ENCODE peak calls at places on chromosomes 11 and 22, in four cellular contexts. T is heart right ventricle; L is CD8-positive, alpha-beta T cell; M is astrocyte of the spinal cord. D is an unnamed sample.

GRCh38 chr11:126766425-126766824 is 234.1 kb downstream of the KIRREL3 start:
- DNase-seq in T (no peak), L (no peak), M (no peak), D (no peak)

GRCh38 chr11:14443642-14444041 is 56.0 kb downstream of the COPB1 start:
- DNase-seq in T (no peak), L (no peak), M (peak; percentile 42), D (no peak)

GRCh38 chr11:95661159-95661558 is 128.4 kb downstream of the FAM76B start:
- DNase-seq in T (no peak), L (no peak), M (no peak), D (no peak)

GRCh38 chr11:68214173-68215086 is 1.3 kb upstream of the KMT5B start:
- DNase-seq in T (peak; percentile 44), L (no peak), M (no peak), D (peak; percentile 65)

GRCh38 chr22:24208012-24208749 is 26.9 kb downstream of the SUSD2 start:
- DNase-seq in T (no peak), L (no peak), M (peak; percentile 98), D (no peak)

GRCh38 chr11:48090174-48090573 is 109.8 kb downstream of the PTPRJ start:
- DNase-seq in T (no peak), L (no peak), M (no peak), D (peak; percentile 45)

GRCh38 chr11:8873966-8874365 is 37.0 kb upstream of the AKIP1 start:
- DNase-seq in T (no peak), L (no peak), M (no peak), D (no peak)

GRCh38 chr22:23716811-23717801 is 26.3 kb downstream of the RGL4 start:
- DNase-seq in T (peak; percentile 90), L (peak; percentile 70), M (peak; percentile 90), D (peak; percentile 38)

GRCh38 chr11:120522736-120523135 is 11.2 kb downstream of the GRIK4 start:
- DNase-seq in T (no peak), L (no peak), M (no peak), D (no peak)

GRCh38 chr11:86919557-86920210 is 35.5 kb downstream of the FZD4 start:
- DNase-seq in T (no peak), L (no peak), M (peak; percentile 83), D (no peak)

GRCh38 chr22:39212721-39213376 is 31.9 kb downstream of the PDGFB start:
- DNase-seq in T (no peak), L (no peak), M (no peak), D (no peak)

GRCh38 chr11:77038825-77039326 is 4.7 kb downstream of the B3GNT6 start:
- DNase-seq in T (no peak), L (no peak), M (no peak), D (no peak)

GRCh38 chr11:59221438-59221837 is 8.7 kb upstream of the MPEG1 start:
- DNase-seq in T (no peak), L (no peak), M (no peak), D (no peak)

GRCh38 chr22:22207845-22208564 is 36.6 kb upstream of the VPREB1 start:
- DNase-seq in T (peak; percentile 57), L (peak; percentile 70), M (peak; percentile 69), D (no peak)

GRCh38 chr22:46149493-46149997 is 781 bp upstream of the PPARA start:
- DNase-seq in T (peak; percentile 75), L (peak; percentile 19), M (peak; percentile 10), D (no peak)

GRCh38 chr11:14974723-14975587 is 2.8 kb upstream of the CALCA start:
- DNase-seq in T (peak; percentile 26), L (peak; percentile 26), M (peak; percentile 36), D (no peak)

GRCh38 chr11:48172818-48173609 is 43.6 kb upstream of the OR4B1 start:
- DNase-seq in T (peak; percentile 60), L (peak; percentile 48), M (peak; percentile 57), D (peak; percentile 72)

GRCh38 chr22:33380789-33381530 is 322.8 kb upstream of the SYN3 start:
- DNase-seq in T (no peak), L (no peak), M (peak; percentile 74), D (no peak)

GRCh38 chr11:81644239-81644840 is 1089.3 kb downstream of the FAM181B start:
- DNase-seq in T (no peak), L (no peak), M (peak; percentile 59), D (no peak)

GRCh38 chr11:5596611-5597201 is at the start of gene TRIM6:
- DNase-seq in T (peak; percentile 55), L (no peak), M (peak; percentile 53), D (no peak)

GRCh38 chr11:5247479-5248192 is 2.0 kb downstream of the HBG1 start:
- DNase-seq in T (no peak), L (no peak), M (no peak), D (no peak)

GRCh38 chr22:42686756-42687491 is 33.7 kb downstream of the A4GALT start:
- DNase-seq in T (no peak), L (no peak), M (no peak), D (no peak)

GRCh38 chr11:22342599-22343138 is 4.5 kb downstream of the SLC17A6 start:
- DNase-seq in T (no peak), L (no peak), M (no peak), D (no peak)

GRCh38 chr11:12167098-12167999 is 57.0 kb downstream of the MICAL2 start:
- DNase-seq in T (no peak), L (no peak), M (peak; percentile 92), D (peak; percentile 91)

DNA sequence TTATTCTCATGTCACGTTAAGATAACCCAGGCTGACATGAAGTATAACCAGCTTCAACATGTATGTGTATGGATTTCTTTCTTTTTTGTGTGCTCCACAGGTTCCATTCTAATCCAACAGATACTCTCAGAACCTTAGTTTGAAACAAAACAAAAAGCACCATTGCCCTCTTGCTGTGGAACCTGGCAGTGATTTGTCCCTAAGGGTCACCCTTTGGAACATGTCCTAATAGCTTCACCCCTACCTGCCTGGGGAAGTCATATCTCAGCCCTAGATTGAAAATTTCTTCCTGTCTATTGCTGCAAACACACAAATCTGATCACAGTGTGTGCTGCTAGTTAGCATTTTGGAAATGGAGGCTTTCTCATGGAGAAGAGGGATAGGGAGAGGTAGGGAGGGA is 11.4 kb upstream of the CADM1 start:
- DNase-seq in T (no peak), L (no peak), M (no peak), D (no peak)
- TF ChIP-seq CTCF in T (no peak), L (no peak), M (no peak), D (no peak)

GRCh38 chr11:62132188-62132587 is 8.4 kb downstream of the INCENP start:
- DNase-seq in T (no peak), L (no peak), M (no peak), D (peak; percentile 44)

GRCh38 chr11:62130498-62131464 is 7.0 kb downstream of the INCENP start:
- DNase-seq in T (no peak), L (no peak), M (no peak), D (no peak)

GRCh38 chr11:62133328-62134065 is 9.7 kb downstream of the INCENP start:
- DNase-seq in T (no peak), L (no peak), M (no peak), D (no peak)

GRCh38 chr11:62129610-62130497 is 6.0 kb downstream of the INCENP start:
- DNase-seq in T (no peak), L (no peak), M (no peak), D (no peak)

DNA sequence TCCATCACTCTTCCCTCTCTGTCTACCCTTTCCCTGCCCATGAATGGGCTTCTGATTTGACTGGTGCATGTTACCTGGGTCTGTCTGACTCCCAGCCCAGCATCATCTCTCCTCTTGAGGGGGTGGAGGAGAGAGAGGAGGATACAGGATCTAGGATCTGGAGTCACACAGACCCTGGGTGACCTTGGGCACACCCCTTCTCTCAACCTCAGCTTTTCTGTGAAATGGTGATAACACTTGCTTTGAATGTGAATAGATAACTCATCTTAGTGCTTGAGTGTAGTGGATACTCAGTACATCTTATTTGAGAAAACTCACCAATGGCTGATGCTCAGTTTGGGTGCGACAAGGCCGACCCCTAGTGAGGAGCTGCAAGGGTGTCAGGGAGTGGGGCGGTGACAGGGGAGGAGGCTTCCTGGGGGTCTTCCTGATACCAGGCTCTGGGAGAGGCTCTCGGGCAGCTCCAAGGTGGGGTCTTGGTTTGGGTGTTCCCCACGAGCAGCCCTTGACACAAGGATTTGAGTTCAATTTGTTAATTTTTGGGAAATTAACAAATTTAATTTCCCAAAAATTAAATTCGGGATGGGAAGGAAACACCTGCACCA is 9.0 kb downstream of the INCENP start:
- DNase-seq in T (no peak), L (no peak), M (no peak), D (peak; percentile 35)
- H3K4me3 ChIP-seq in T (no peak overlapping the region), L (no peak overlapping the region), M (no peak overlapping the region), D (no peak overlapping the region)

DNA sequence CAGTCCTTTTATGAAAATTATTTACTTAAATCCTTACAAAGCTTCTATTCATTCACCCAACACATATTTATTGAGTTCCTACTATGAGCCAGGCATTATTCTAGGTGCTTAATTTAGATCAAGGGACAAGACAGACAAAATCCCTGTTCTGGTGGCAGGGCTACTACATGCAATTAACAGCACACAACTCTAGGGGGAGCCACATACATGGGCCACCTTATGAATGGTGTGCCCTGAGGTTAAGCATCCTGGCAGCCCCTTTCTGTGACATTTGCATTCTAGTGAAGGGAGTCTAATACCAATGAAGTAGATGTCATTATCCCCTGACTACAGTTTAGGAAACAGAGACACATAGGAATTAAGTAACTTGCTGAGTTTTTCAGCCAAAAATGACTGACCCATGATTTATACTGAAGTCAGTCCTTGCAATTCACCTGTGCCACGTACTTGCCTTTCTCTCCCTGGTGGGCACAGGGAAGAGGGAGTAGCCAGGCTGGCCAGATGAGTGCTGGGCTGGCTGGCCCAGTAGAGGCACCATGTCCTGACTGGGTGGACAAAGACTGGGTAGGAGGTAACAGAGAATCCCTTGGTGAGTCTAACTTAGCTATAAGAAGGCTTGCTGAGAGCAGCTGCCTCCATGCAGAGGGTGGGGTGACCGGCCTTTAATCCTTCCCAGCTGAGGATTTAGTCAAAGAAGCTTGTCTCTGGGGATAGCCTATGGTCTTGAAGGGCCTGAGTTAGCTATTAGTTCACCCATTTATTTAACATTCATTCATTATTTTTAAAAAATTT is 52.0 kb upstream of the ELF5 start:
- DNase-seq in T (no peak), L (no peak), M (no peak), D (no peak)
- TF ChIP-seq CTCF in T (no peak), L (no peak), M (peak; percentile 30), D (no peak)

DNA sequence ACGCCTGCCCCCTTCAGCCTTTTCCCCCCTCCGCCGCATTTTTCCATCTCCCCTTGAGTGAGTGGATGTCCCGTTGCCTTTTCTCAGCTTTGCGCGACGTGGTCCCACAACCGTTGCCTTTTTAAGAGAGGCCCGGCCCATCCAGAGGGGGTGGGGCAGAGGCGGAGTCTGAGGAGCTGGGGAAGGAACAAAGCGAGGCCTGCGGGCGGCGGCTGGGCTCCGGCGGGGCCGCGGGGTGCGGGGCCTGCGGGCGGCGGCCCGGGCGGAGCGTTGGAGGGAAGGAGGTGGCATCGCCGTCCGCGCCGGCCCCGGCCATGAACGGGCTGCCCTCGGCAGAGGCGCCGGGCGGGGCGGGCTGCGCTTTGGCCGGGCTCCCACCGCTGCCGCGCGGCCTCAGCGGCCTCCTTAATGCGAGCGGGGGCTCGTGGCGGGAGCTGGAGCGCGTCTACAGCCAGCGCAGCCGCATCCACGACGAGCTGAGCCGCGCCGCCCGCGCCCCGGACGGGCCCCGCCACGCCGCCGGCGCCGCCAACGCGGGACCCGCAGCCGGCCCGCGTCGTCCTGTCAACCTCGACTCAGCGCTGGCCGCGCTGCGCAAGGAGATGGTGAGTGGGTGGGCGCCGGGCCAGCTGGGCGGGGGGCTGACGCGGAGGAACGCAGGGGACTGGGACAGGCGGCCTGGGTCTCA is at the start of gene FAM89B:
- DNase-seq in T (peak; percentile 94), L (peak; percentile 80), M (peak; percentile 85), D (peak; percentile 95)
- H3K4me3 ChIP-seq in T (peak within 1 kb of the TSS; percentile 98), L (peak within 1 kb of the TSS; percentile 94), M (peak within 1 kb of the TSS; percentile 69), D (peak within 1 kb of the TSS; percentile 95)

GRCh38 chr11:45096636-45097035 is 49.8 kb upstream of the PRDM11 start:
- DNase-seq in T (no peak), L (no peak), M (no peak), D (peak; percentile 49)
- TF ChIP-seq CTCF in T (no peak), L (no peak), M (no peak), D (no peak)

GRCh38 chr11:267491-267994 is 10.7 kb upstream of the NLRP6 start:
- DNase-seq in T (no peak), L (no peak), M (no peak), D (no peak)
- H3K4me3 ChIP-seq in T (peak overlapping the region; percentile 22), L (peak overlapping the region; percentile 38), M (no peak overlapping the region), D (peak overlapping the region; percentile 49)

D was measured in ascending aorta.